ENCODE peak calls at places on chromosomes 3 and 15, in five cellular contexts. H is fibroblast of pulmonary artery, L is neural crest cell, S is cardiac fibroblast, T is dorsolateral prefrontal cortex. F is an unnamed sample.
A peak's percentile ranks its signal among the peaks of the same experiment; 100 is the strongest.

GRCh38 chr15:65416845-65417416 is 5.8 kb downstream of the IGDCC4 start:
- DNase-seq in S (no peak), T (no peak), H (no peak), L (no peak), F (no peak)

GRCh38 chr3:69901802-69902201 is 97.7 kb upstream of the SAMMSON start:
- DNase-seq in H (no peak), S (no peak), L (no peak), T (no peak), F (no peak)

GRCh38 chr3:194756460-194757355 is 71.0 kb downstream of the FAM43A start:
- DNase-seq in T (peak; percentile 95), H (no peak), S (no peak), L (no peak), F (no peak)

GRCh38 chr3:98732239-98733054 is 30.7 kb upstream of the ST3GAL6 start:
- DNase-seq in S (peak; percentile 50), T (peak; percentile 72), H (peak; percentile 39), L (peak; percentile 55), F (no peak)

GRCh38 chr15:77500986-77501385 is 80.3 kb downstream of the HMG20A start:
- DNase-seq in S (peak; percentile 78), T (no peak), H (peak; percentile 55), L (no peak), F (no peak)

GRCh38 chr3:53806182-53807116 is 39.8 kb downstream of the CHDH start:
- DNase-seq in T (peak; percentile 63), S (peak; percentile 50), L (no peak), H (peak; percentile 51), F (no peak)

GRCh38 chr15:60945196-60945595 is 283.9 kb downstream of the RORA start:
- DNase-seq in T (peak; percentile 53), S (no peak), L (no peak), H (peak; percentile 34), F (no peak)

GRCh38 chr3:158430448-158430847 is 140.5 kb upstream of the MLF1 start:
- DNase-seq in H (peak; percentile 10), S (no peak), L (no peak), T (no peak), F (no peak)

GRCh38 chr3:29370451-29371420 is 89.9 kb downstream of the RBMS3 start:
- DNase-seq in H (no peak), L (no peak), T (no peak), S (no peak), F (no peak)

GRCh38 chr3:24154751-24155150 is 209.7 kb downstream of the NR1D2 start:
- DNase-seq in T (no peak), S (no peak), H (no peak), L (no peak), F (no peak)

GRCh38 chr3:9746330-9746729 is 3.4 kb upstream of the OGG1 start:
- DNase-seq in L (no peak), T (peak; percentile 78), S (peak; percentile 80), H (peak; percentile 92), F (no peak)

GRCh38 chr15:60745469-60745971 is 266.6 kb upstream of the ICE2 start:
- DNase-seq in S (peak; percentile 64), H (peak; percentile 62), T (no peak), L (no peak), F (no peak)

GRCh38 chr15:95202569-95203349 is 971.4 kb downstream of the MCTP2 start:
- DNase-seq in L (no peak), H (peak; percentile 3), S (peak; percentile 3), T (no peak), F (no peak)

GRCh38 chr15:79916424-79916823 is 19.6 kb upstream of the MTHFS start:
- DNase-seq in T (no peak), H (no peak), L (no peak), S (no peak), F (no peak)

GRCh38 chr3:158105124-158105709 is 1.0 kb downstream of the SHOX2 start:
- DNase-seq in H (no peak), T (no peak), S (no peak), L (peak; percentile 12), F (no peak)

GRCh38 chr3:129211772-129212171 is 28.1 kb upstream of the CNBP start:
- DNase-seq in L (no peak), S (peak; percentile 86), T (no peak), H (peak; percentile 85), F (no peak)

GRCh38 chr15:23912191-23912590 is 225.1 kb upstream of the NDN start:
- DNase-seq in L (peak; percentile 46), S (no peak), H (no peak), T (no peak), F (no peak)

GRCh38 chr15:100309109-100309983 is 32.4 kb downstream of the ADAMTS17 start:
- DNase-seq in H (no peak), S (no peak), L (no peak), T (no peak), F (no peak)

GRCh38 chr3:19399356-19399755 is 251.0 kb downstream of the KCNH8 start:
- DNase-seq in S (no peak), T (no peak), H (no peak), L (no peak), F (no peak)

GRCh38 chr3:88369767-88370166 is 220.0 kb downstream of the C3orf38 start:
- DNase-seq in S (no peak), T (no peak), L (no peak), H (no peak), F (no peak)

GRCh38 chr15:41961014-41961518 is 11.3 kb downstream of the EHD4 start:
- DNase-seq in S (peak; percentile 44), H (no peak), L (no peak), T (no peak), F (no peak)

GRCh38 chr3:190044974-190045373 is 75.7 kb downstream of the P3H2 start:
- DNase-seq in H (no peak), T (no peak), S (no peak), L (no peak), F (no peak)

GRCh38 chr15:67914537-67915373 is 74.9 kb upstream of the RNU6-1 start:
- DNase-seq in H (peak; percentile 47), L (peak; percentile 40), S (no peak), T (no peak), F (no peak)

GRCh38 chr3:37290551-37290950 is 116.2 kb upstream of the LRRFIP2 start:
- DNase-seq in L (no peak), T (no peak), H (peak; percentile 45), S (peak; percentile 61), F (no peak)

GRCh38 chr15:60842694-60843093 is 363.8 kb upstream of the ICE2 start:
- DNase-seq in T (no peak), S (no peak), H (no peak), L (no peak), F (no peak)

GRCh38 chr3:12724794-12725193 is 34.3 kb downstream of the TMEM40 start:
- DNase-seq in L (no peak), T (no peak), S (peak; percentile 25), H (no peak), F (no peak)

GRCh38 chr3:64027708-64028107 is 4.4 kb upstream of the PSMD6 start:
- DNase-seq in H (no peak), T (no peak), L (no peak), S (no peak), F (no peak)

GRCh38 chr15:40358492-40359353 is 704 bp downstream of the DISP2 start:
- DNase-seq in T (peak; percentile 33), L (peak; percentile 24), H (no peak), S (no peak), F (no peak)

GRCh38 chr15:71752604-71753289 is 57.6 kb upstream of the NR2E3 start:
- DNase-seq in T (no peak), S (peak; percentile 99), L (peak; percentile 13), H (peak; percentile 95), F (no peak)

GRCh38 chr15:29692527-29692926 is 129.7 kb downstream of the TJP1 start:
- DNase-seq in L (no peak), T (no peak), S (peak; percentile 27), H (peak; percentile 11), F (no peak)
- TF ChIP-seq CTCF in L (no peak), T (peak; percentile 25), S (peak; percentile 58), H (peak; percentile 38), F (no peak)

GRCh38 chr3:85801955-85802354 is 843.2 kb downstream of the CADM2 start:
- DNase-seq in S (no peak), H (peak; percentile 3), L (no peak), T (no peak), F (no peak)
- TF ChIP-seq CTCF in S (no peak), H (no peak), L (peak; percentile 62), T (peak; percentile 35), F (no peak)

DNA sequence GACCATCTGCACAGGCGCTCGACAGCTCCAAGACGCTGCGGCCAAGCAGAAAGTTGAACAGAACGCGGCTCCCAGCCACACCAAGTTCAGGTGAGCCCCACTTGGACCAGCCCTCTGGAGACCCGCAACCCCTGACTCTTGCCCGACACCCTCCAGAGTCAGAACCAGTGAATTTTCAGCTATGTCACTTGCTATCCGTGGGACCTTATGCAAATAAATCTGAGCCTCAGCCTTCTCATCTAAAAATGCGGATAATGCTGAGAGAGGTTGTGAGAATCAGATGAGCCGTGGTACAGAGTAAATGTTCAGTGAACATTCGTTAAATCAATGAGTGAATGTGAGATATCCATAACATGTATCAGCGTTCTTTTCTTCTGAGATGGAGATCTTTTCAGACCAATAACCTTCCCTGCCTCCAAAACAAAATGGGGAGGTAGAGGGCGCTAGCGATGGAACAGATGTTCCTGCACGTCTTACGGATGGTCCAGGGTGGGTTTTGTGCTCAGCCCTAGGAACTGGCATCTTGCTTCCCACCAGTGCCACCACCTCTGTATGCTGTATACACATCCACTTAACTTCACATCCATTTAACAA is 524 bp downstream of the MRPS11 start:
- DNase-seq in H (peak; percentile 21), T (no peak), L (no peak), S (peak; percentile 35), F (no peak)
- TF ChIP-seq CTCF in H (peak; percentile 43), T (no peak), L (no peak), S (peak; percentile 46), F (no peak)

DNA sequence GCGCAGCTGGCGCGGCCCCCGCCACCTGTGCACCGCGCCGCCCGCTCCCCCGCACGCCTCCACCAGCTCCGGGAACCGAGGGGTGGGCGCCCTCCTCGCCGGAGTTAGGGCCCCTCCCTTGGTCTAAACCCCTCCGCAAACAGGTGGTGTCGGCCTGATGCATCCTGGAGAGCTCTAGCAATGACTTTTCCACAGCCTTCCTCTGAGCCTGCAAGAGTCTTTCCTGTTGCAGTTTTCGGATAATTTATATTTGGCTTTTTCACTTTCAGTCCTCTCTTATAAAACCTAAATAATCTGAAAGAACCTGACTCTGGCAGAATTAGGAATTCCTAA is 334 bp upstream of the IGSF11 start:
- DNase-seq in T (no peak), L (no peak), S (peak; percentile 2), H (peak; percentile 1), F (no peak)
- TF ChIP-seq CTCF in T (no peak), L (peak; percentile 20), S (no peak), H (no peak), F (peak; percentile 1)

GRCh38 chr3:186514296-186515002 is 29.7 kb downstream of the CRYGS start:
- DNase-seq in T (no peak), S (peak; percentile 19), L (no peak), H (no peak), F (no peak)
- TF ChIP-seq CTCF in T (peak; percentile 27), S (peak; percentile 50), L (peak; percentile 54), H (peak; percentile 41), F (no peak)

DNA sequence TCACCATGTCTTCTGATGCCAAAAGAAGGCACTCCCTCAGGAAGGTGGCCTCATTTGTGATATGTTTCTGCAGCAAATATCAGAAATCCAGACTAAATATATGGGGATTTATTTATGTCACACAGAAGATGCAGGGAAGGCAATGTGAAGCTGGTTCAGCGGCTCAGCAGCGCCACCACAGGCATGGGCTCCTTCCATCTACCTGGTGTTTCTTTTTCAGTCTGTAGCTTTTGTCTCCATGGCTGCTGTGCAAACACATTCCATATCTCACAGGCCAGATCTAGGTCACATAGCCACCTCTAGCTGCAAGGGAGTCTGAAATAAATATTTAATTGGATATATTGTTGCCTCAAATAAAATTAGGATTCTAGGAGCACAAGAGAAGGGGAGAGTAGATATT is 502.1 kb upstream of the IL12A start:
- DNase-seq in H (peak; percentile 10), L (no peak), S (no peak), T (no peak), F (no peak)
- TF ChIP-seq CTCF in H (peak; percentile 34), L (peak; percentile 15), S (peak; percentile 18), T (no peak), F (no peak)

F was measured in natural killer cell.